ENCODE peak calls at places on chromosomes 11 and 22, in nine cellular contexts. F is stimulated activated CD4-positive, alpha-beta T cell treated with anti-CD3 and anti-CD28 coated beads, Interleukin-1b, Interleukin-23, amount 100 ng/mL, for 48 hours; S is fibroblast of the aortic adventitia; G is adipocyte; H is iris pigment epithelial cell; R is SK-N-DZ; E is HFFc6; K is activated CD4-positive, alpha-beta T cell treated with anti-CD3 and anti-CD28 coated beads, Interleukin-2, amount 50 U/mL, for 4 hours; C is right atrium auricular region. Z is an unnamed sample.

GRCh38 chr22:46336119-46337078 is 885 bp downstream of the TRMU start:
- DNase-seq in R (no peak), S (peak; percentile 10), C (no peak), E (peak; percentile 28), F (peak; percentile 27), G (peak; percentile 46), H (peak; percentile 30), K (no peak), Z (peak; percentile 49)

GRCh38 chr11:66126064-66126463 is 56.0 kb downstream of the PACS1 start:
- DNase-seq in F (peak; percentile 46), H (peak; percentile 23), C (no peak), G (no peak), R (no peak), S (no peak), K (no peak), E (no peak), Z (no peak)

GRCh38 chr22:21064917-21065864 is 19.4 kb downstream of the LRRC74B start:
- DNase-seq in H (no peak), S (no peak), K (no peak), C (no peak), G (peak; percentile 11), E (no peak), R (no peak), F (no peak), Z (no peak)

GRCh38 chr22:41687901-41688364 is 734 bp downstream of the SNU13 start:
- DNase-seq in F (peak; percentile 24), H (peak; percentile 33), E (no peak), R (no peak), K (no peak), G (peak; percentile 67), S (peak; percentile 36), C (no peak), Z (peak; percentile 30)

GRCh38 chr22:32546480-32546879 is 71.9 kb downstream of the FBXO7 start:
- DNase-seq in H (no peak), S (no peak), G (no peak), E (no peak), F (no peak), K (no peak), R (no peak), C (no peak), Z (no peak)

GRCh38 chr11:119845305-119845704 is 116.3 kb upstream of the NECTIN1 start:
- DNase-seq in S (no peak), K (no peak), F (no peak), H (no peak), C (no peak), E (no peak), R (no peak), G (no peak), Z (no peak)

GRCh38 chr11:65854871-65855837 is 2.8 kb downstream of the CFL1 start:
- DNase-seq in C (no peak), S (no peak), G (no peak), K (no peak), F (no peak), H (no peak), E (no peak), R (no peak), Z (no peak)

GRCh38 chr11:75155570-75156422 is 4.9 kb downstream of the SLCO2B1 start:
- DNase-seq in S (no peak), K (no peak), H (peak; percentile 25), G (peak; percentile 5), C (no peak), F (no peak), R (no peak), E (no peak), Z (no peak)

GRCh38 chr11:67345247-67345948 is 7.9 kb downstream of the POLD4 start:
- DNase-seq in K (no peak), H (no peak), E (no peak), C (no peak), G (no peak), S (no peak), F (no peak), R (no peak), Z (no peak)

GRCh38 chr22:36368359-36368983 is 19.3 kb downstream of the MYH9 start:
- DNase-seq in K (peak; percentile 32), F (peak; percentile 42), R (peak; percentile 65), G (peak; percentile 74), S (peak; percentile 83), H (peak; percentile 87), E (peak; percentile 86), C (no peak), Z (peak; percentile 85)

GRCh38 chr11:63536669-63537292 is at the start of gene PLAAT4:
- DNase-seq in G (peak; percentile 78), H (peak; percentile 84), C (peak; percentile 61), F (no peak), K (no peak), S (peak; percentile 79), R (no peak), E (peak; percentile 29), Z (peak; percentile 71)

GRCh38 chr11:73243093-73243485 is 25.0 kb downstream of the P2RY2 start:
- DNase-seq in C (no peak), H (no peak), E (no peak), R (no peak), S (no peak), G (no peak), F (no peak), K (no peak), Z (no peak)

GRCh38 chr11:122793500-122793899 is 44.8 kb upstream of the CRTAM start:
- DNase-seq in K (no peak), G (no peak), E (no peak), R (no peak), H (no peak), C (no peak), S (no peak), F (no peak), Z (no peak)

GRCh38 chr11:114314096-114314495 is 17.9 kb downstream of the NNMT start:
- DNase-seq in R (no peak), G (no peak), C (no peak), F (no peak), S (peak; percentile 29), E (no peak), H (no peak), K (no peak), Z (no peak)

GRCh38 chr11:78050964-78051831 is 12.5 kb upstream of the THRSP start:
- DNase-seq in G (peak; percentile 58), H (peak; percentile 65), F (no peak), E (peak; percentile 74), R (no peak), S (peak; percentile 55), C (no peak), K (no peak), Z (peak; percentile 56)

GRCh38 chr22:20567993-20568417 is 60.6 kb downstream of the MED15 start:
- DNase-seq in G (peak; percentile 61), C (no peak), K (no peak), F (no peak), H (peak; percentile 56), E (peak; percentile 66), S (peak; percentile 67), R (no peak), Z (peak; percentile 61)

GRCh38 chr22:20868225-20868944 is 9.6 kb downstream of the SNAP29 start:
- DNase-seq in F (no peak), H (no peak), R (no peak), S (no peak), K (no peak), G (no peak), E (no peak), C (no peak), Z (no peak)

GRCh38 chr11:13834463-13834862 is 128.1 kb upstream of the SPON1 start:
- DNase-seq in K (no peak), R (peak; percentile 15), S (no peak), C (no peak), G (no peak), E (no peak), H (no peak), F (no peak), Z (no peak)

GRCh38 chr11:86067230-86068137 is 1.4 kb downstream of the PICALM start:
- DNase-seq in S (peak; percentile 37), H (no peak), E (no peak), R (no peak), G (peak; percentile 53), F (no peak), C (no peak), K (no peak), Z (no peak)

GRCh38 chr11:35539781-35540281 is 14.4 kb upstream of the PAMR1 start:
- DNase-seq in S (peak; percentile 97), E (peak; percentile 90), C (peak; percentile 84), F (no peak), G (peak; percentile 62), H (peak; percentile 86), R (peak; percentile 35), K (no peak), Z (peak; percentile 79)

GRCh38 chr22:44091021-44091721 is 67.1 kb downstream of the PARVB start:
- DNase-seq in S (peak; percentile 18), F (peak; percentile 45), E (no peak), K (peak; percentile 29), G (peak; percentile 15), H (peak; percentile 26), R (no peak), C (no peak), Z (no peak)

GRCh38 chr11:62664405-62665074 is 470 bp downstream of the C11orf98 start:
- DNase-seq in F (peak; percentile 63), S (peak; percentile 49), C (no peak), G (no peak), K (peak; percentile 38), H (peak; percentile 58), E (no peak), R (peak; percentile 86), Z (no peak)

GRCh38 chr11:13249992-13250391 is 27.6 kb upstream of the BMAL1 start:
- DNase-seq in F (no peak), C (no peak), E (peak; percentile 25), G (peak; percentile 29), K (no peak), S (no peak), R (no peak), H (peak; percentile 16), Z (no peak)

GRCh38 chr11:67002297-67002913 is 20.5 kb upstream of the SYT12 start:
- DNase-seq in F (no peak), K (no peak), R (no peak), S (no peak), C (no peak), H (no peak), G (no peak), E (no peak), Z (no peak)

GRCh38 chr11:111440416-111441205 is 61.5 kb upstream of the POU2AF1 start:
- DNase-seq in G (no peak), C (no peak), R (no peak), F (no peak), K (no peak), H (no peak), E (no peak), S (no peak), Z (no peak)

GRCh38 chr11:68854273-68854958 is 12.7 kb upstream of the CPT1A start:
- DNase-seq in K (no peak), E (no peak), C (no peak), H (no peak), R (no peak), S (no peak), F (no peak), G (no peak), Z (no peak)

GRCh38 chr11:69293819-69294505 is at the start of gene MYEOV:
- DNase-seq in F (peak; percentile 56), G (peak; percentile 16), H (peak; percentile 71), K (peak; percentile 17), C (no peak), S (no peak), R (no peak), E (no peak), Z (peak; percentile 61)

GRCh38 chr11:825366-826231 is 2.1 kb upstream of the CRACR2B start:
- DNase-seq in E (no peak), S (no peak), F (no peak), C (no peak), R (no peak), G (no peak), K (no peak), H (no peak), Z (no peak)

GRCh38 chr11:7019500-7020182 is 505 bp downstream of the ZNF214 start:
- DNase-seq in C (peak; percentile 58), K (no peak), F (no peak), S (no peak), G (peak; percentile 59), H (peak; percentile 25), E (no peak), R (no peak), Z (peak; percentile 65)

GRCh38 chr11:121578216-121579063 is 125.7 kb upstream of the SORL1-AS1 start:
- DNase-seq in G (no peak), S (no peak), H (peak; percentile 7), K (no peak), E (no peak), R (no peak), F (no peak), C (no peak), Z (peak; percentile 13)

GRCh38 chr22:24106385-24107381 is 74.6 kb upstream of the SUSD2 start:
- DNase-seq in R (no peak), E (no peak), H (no peak), K (peak; percentile 31), S (peak; percentile 6), C (no peak), G (no peak), F (no peak), Z (no peak)